ENCODE peak calls at places on chromosomes 1 and 21, in ten cellular contexts. T is mammary epithelial cell, E is AG04450, A is Caco-2, Z is colonic mucosa, F is K562, W is kidney epithelial cell, B is cardiac muscle cell, C is type B pancreatic cell, O is brain microvascular endothelial cell. D is an unnamed sample.

GRCh38 chr1:88983791-88984552 is 8.5 kb downstream of the KYAT3 start:
- DNase-seq in E (no peak), O (peak), B (peak), F (peak), T (peak), C (no peak), Z (no peak), W (no peak), A (peak), D (no peak)

GRCh38 chr1:167621780-167622179 is 8.3 kb upstream of the RCSD1 start:
- DNase-seq in W (no peak), E (no peak), B (no peak), O (no peak), A (no peak), C (no peak), F (no peak), T (no peak), Z (no peak), D (no peak)

GRCh38 chr1:7267493-7267892 is 482.2 kb downstream of the CAMTA1 start:
- DNase-seq in Z (peak), E (peak), B (no peak), O (peak), W (peak), F (no peak), T (peak), C (no peak), A (no peak), D (no peak)

GRCh38 chr1:21503706-21504377 is 5.4 kb upstream of the ALPL start:
- DNase-seq in O (no peak), B (no peak), W (no peak), F (no peak), E (no peak), Z (no peak), T (no peak), C (no peak), A (no peak), D (no peak)

GRCh38 chr1:186530104-186530503 is 69.2 kb upstream of the PDC start:
- DNase-seq in W (no peak), B (no peak), A (no peak), F (no peak), Z (no peak), O (peak), C (no peak), E (no peak), T (no peak), D (no peak)

GRCh38 chr1:21329209-21329844 is 39.1 kb upstream of the ECE1 start:
- DNase-seq in A (peak), C (no peak), F (no peak), Z (peak), T (peak), W (peak), E (no peak), O (no peak), B (no peak), D (no peak)

GRCh38 chr1:180026556-180026955 is 71.9 kb downstream of the CEP350 start:
- DNase-seq in C (no peak), O (peak), F (no peak), T (peak), A (no peak), W (no peak), E (no peak), B (no peak), Z (no peak), D (no peak)

GRCh38 chr21:41370840-41371697 is 9.2 kb downstream of the MX2 start:
- DNase-seq in E (no peak), F (no peak), T (no peak), O (no peak), B (no peak), C (no peak), Z (no peak), A (no peak), W (no peak), D (no peak)

GRCh38 chr1:167987174-167987573 is 50.3 kb upstream of the MPC2 start:
- DNase-seq in C (no peak), W (no peak), A (no peak), T (peak), B (no peak), F (no peak), Z (no peak), O (no peak), E (no peak), D (no peak)

GRCh38 chr1:41425369-41425768 is 59.1 kb downstream of the EDN2 start:
- DNase-seq in B (no peak), W (no peak), A (no peak), O (no peak), Z (no peak), E (no peak), F (no peak), T (no peak), C (no peak), D (no peak)

GRCh38 chr1:41424581-41425118 is 59.8 kb downstream of the EDN2 start:
- DNase-seq in A (no peak), T (no peak), E (no peak), B (no peak), F (no peak), W (no peak), O (no peak), Z (no peak), C (no peak), D (no peak)

GRCh38 chr1:41422306-41422705 is 61.1 kb downstream of the FOXO6 start:
- DNase-seq in W (no peak), A (no peak), O (no peak), F (no peak), C (no peak), B (no peak), T (no peak), Z (no peak), E (no peak), D (no peak)

GRCh38 chr1:41426201-41426890 is 58.1 kb downstream of the EDN2 start:
- DNase-seq in T (no peak), C (no peak), F (no peak), W (no peak), E (no peak), A (no peak), Z (no peak), B (no peak), O (no peak), D (no peak)

GRCh38 chr1:41423511-41424191 is 60.8 kb downstream of the EDN2 start:
- DNase-seq in F (peak), W (no peak), T (no peak), B (no peak), Z (no peak), A (peak), E (no peak), C (no peak), O (no peak), D (no peak)
- TF ChIP-seq CTCF in F (peak), W (peak), T (no peak), B (peak), Z (peak), A (no peak), E (peak), C (peak), O (peak), D (no peak)

GRCh38 chr1:217088521-217089221 is 365.4 kb upstream of the ESRRG start:
- DNase-seq in W (no peak), C (no peak), F (no peak), E (no peak), A (no peak), Z (no peak), T (no peak), B (peak), O (no peak), D (no peak)

GRCh38 chr1:217087981-217088380 is 364.8 kb upstream of the ESRRG start:
- DNase-seq in B (no peak), F (no peak), W (no peak), A (no peak), E (no peak), O (no peak), T (no peak), Z (no peak), C (no peak), D (no peak)

GRCh38 chr1:217089239-217090014 is 366.2 kb upstream of the ESRRG start:
- DNase-seq in C (no peak), T (peak), B (peak), E (no peak), F (no peak), A (peak), W (no peak), Z (peak), O (peak), D (no peak)

GRCh38 chr1:217091601-217092000 is 368.4 kb upstream of the ESRRG start:
- DNase-seq in O (no peak), W (no peak), F (no peak), Z (no peak), E (no peak), T (no peak), C (no peak), A (no peak), B (no peak), D (no peak)

DNA sequence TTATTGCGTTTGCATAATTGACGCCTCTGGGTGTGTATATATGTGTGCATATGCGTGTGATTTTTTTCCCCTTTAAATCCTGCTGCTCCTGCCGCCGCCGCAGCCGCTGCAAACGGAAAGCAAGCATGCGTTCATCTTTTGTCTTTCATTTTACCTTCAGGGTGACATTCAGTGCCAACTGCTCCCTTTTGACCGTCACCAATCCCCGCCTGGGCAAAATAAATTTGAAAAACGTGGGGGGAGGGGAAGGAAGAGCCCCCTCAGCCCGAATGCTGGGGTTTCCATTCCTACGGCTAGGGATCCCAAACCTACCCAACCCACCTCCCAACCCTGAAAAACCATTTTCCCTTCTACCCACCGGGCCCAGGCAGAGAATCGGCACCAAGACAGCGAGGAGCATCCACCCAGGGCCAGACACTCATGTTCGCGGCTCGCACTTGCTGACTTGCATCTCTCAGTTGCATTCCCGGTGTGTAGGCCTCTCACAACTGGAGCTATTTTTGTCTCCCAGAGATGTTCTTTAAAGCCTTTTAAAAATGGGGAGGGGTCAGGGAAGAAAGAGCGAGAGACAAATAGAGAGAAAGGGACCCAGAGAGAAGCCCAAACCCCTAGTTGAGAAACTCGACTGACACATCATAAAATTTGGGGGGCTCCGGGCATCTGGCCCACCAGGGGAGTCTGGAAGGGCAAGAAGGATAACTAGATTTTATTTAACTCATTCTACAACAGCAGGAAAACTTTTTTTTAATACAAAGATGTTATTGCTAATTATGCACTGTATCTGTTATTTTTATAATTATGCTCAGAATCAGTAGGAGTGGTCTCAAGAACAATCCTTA is 367.1 kb upstream of the ESRRG start:
- DNase-seq in W (no peak), E (no peak), B (peak), C (no peak), Z (no peak), O (no peak), A (no peak), F (no peak), T (no peak), D (no peak)
- TF ChIP-seq CTCF in W (no peak), E (no peak), B (no peak), C (no peak), Z (no peak), O (no peak), A (no peak), F (no peak), T (no peak), D (no peak)

GRCh38 chr1:169106921-169107672 is 607 bp downstream of the ATP1B1 start:
- DNase-seq in E (no peak), W (no peak), Z (peak), C (peak), B (no peak), O (no peak), F (peak), A (peak), T (peak), D (peak)
- TF ChIP-seq CTCF in E (no peak), W (no peak), Z (no peak), C (no peak), B (no peak), O (no peak), F (no peak), A (no peak), T (no peak), D (no peak)

GRCh38 chr1:161132410-161133219 is at the start of gene DEDD:
- DNase-seq in C (peak), Z (peak), W (peak), F (peak), A (peak), E (peak), T (peak), O (peak), B (peak), D (peak)
- TF ChIP-seq CTCF in C (peak), Z (no peak), W (no peak), F (peak), A (no peak), E (peak), T (no peak), O (no peak), B (no peak), D (no peak)

DNA sequence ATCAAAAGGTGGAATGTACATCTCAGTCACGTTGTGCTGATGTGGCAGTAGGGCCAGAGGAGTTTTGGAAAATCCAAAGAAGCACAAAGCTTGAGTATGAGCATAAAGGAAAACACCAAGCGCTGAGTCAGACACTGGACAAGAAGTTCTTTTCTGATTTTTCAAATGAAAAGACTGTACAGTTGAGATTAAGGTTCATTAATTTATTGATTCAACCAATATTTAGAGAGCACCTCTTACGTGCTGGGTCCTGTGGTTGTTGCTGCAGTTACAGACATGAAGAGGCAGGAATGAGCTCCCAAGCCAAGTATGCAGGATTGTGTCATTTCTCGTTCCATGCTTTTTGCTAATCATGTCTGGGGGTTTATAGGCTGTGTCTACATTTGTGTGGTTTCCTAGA is 28.9 kb upstream of the APP start:
- DNase-seq in F (no peak), A (no peak), B (no peak), E (peak), O (no peak), C (no peak), T (peak), Z (no peak), W (no peak), D (no peak)
- TF ChIP-seq CTCF in F (no peak), A (no peak), B (no peak), E (no peak), O (no peak), C (no peak), T (no peak), Z (no peak), W (no peak), D (no peak)

D was measured in mesothelial cell of epicardium.